ENCODE peak calls at places on chromosomes 3 and 15, in five cellular contexts. R is osteoblast; U is Peyer's patch; K is transverse colon; B is CD8-positive, alpha-beta memory T cell. W is an unnamed sample. For H3K4me1, the result is how much of the 10 kb centered on the place peaks cover.

GRCh38 chr3:141278196-141279073 is 46.8 kb downstream of the PXYLP1 start:
- DNase-seq in R (no peak), U (no peak), K (no peak), B (no peak), W (no peak)

GRCh38 chr3:104316118-104316517 is 1050.6 kb upstream of the ALCAM start:
- DNase-seq in R (peak), U (no peak), K (no peak), B (no peak), W (no peak)

GRCh38 chr3:46019707-46020106 is 7.6 kb downstream of the XCR1 start:
- DNase-seq in R (peak), U (no peak), K (no peak), B (no peak), W (no peak)

GRCh38 chr3:46463868-46464241 is 850 bp downstream of the LTF start:
- DNase-seq in R (no peak), U (no peak), K (no peak), B (no peak), W (no peak)

GRCh38 chr3:141242035-141242721 is 10.6 kb downstream of the PXYLP1 start:
- DNase-seq in R (no peak), U (no peak), K (no peak), B (no peak), W (no peak)

GRCh38 chr3:48747703-48748102 is 30.7 kb upstream of the IP6K2 start:
- DNase-seq in R (no peak), U (no peak), K (no peak), B (no peak), W (no peak)

GRCh38 chr3:29759443-29760033 is 478.7 kb downstream of the RBMS3 start:
- DNase-seq in R (no peak), U (no peak), K (no peak), B (no peak), W (no peak)

GRCh38 chr3:109188726-109189125 is 52.2 kb downstream of the C3orf85 start:
- DNase-seq in R (no peak), U (no peak), K (no peak), B (no peak), W (no peak)

GRCh38 chr3:71504250-71505036 is 79.1 kb downstream of the FOXP1 start:
- DNase-seq in R (peak), U (no peak), K (no peak), B (no peak), W (no peak)

GRCh38 chr3:150410311-150411105 is 2.4 kb downstream of the TSC22D2 start:
- DNase-seq in R (peak), U (peak), K (peak), B (peak), W (peak)

GRCh38 chr3:186849392-186849975 is 7.0 kb downstream of the ADIPOQ start:
- DNase-seq in R (no peak), U (no peak), K (no peak), B (no peak), W (no peak)

GRCh38 chr3:142353571-142353970 is 94.3 kb downstream of the XRN1 start:
- DNase-seq in R (no peak), U (no peak), K (no peak), B (no peak), W (no peak)

GRCh38 chr3:14451844-14452533 is 49.6 kb downstream of the SLC6A6 start:
- DNase-seq in R (peak), U (peak), K (peak), B (no peak), W (peak)

GRCh38 chr3:129336093-129336706 is 57.5 kb downstream of the HMCES start:
- DNase-seq in R (peak), U (no peak), K (no peak), B (no peak), W (no peak)

GRCh38 chr3:46848271-46849097 is 14.8 kb downstream of the MYL3 start:
- DNase-seq in R (peak), U (peak), K (no peak), B (peak), W (peak)

GRCh38 chr3:50322386-50323091 is at the start of gene HYAL2:
- DNase-seq in R (peak), U (peak), K (no peak), B (no peak), W (peak)

GRCh38 chr15:93049914-93050534 is 39.0 kb downstream of the RGMA start:
- DNase-seq in R (no peak), U (no peak), K (no peak), B (peak), W (no peak)

GRCh38 chr3:156382458-156383346 is 172.2 kb downstream of the SSR3 start:
- DNase-seq in R (peak), U (peak), K (peak), B (no peak), W (peak)

GRCh38 chr3:136984837-136985236 is 27.1 kb downstream of the IL20RB start:
- DNase-seq in R (peak), U (peak), K (peak), B (no peak), W (peak)

GRCh38 chr15:60004846-60005351 is 788 bp downstream of the FOXB1 start:
- DNase-seq in R (peak), U (no peak), K (no peak), B (no peak), W (no peak)

GRCh38 chr15:45831787-45832186 is 197.0 kb downstream of the SQOR start:
- DNase-seq in R (no peak), U (no peak), K (no peak), B (no peak), W (no peak)

GRCh38 chr3:127408684-127409420 is 121.0 kb upstream of the PRR20G start:
- DNase-seq in R (no peak), U (peak), K (no peak), B (no peak), W (peak)

GRCh38 chr3:171135536-171135935 is 109.0 kb upstream of the SLC2A2 start:
- DNase-seq in R (no peak), U (no peak), K (no peak), B (no peak), W (no peak)

GRCh38 chr15:74235962-74236361 is at the start of gene CCDC33:
- DNase-seq in R (peak), U (peak), K (peak), B (no peak), W (peak)

GRCh38 chr3:117955196-117955595 is 1079.5 kb downstream of the IGSF11 start:
- DNase-seq in R (no peak), U (no peak), K (no peak), B (no peak), W (no peak)

GRCh38 chr15:47616876-47617275 is 100.4 kb upstream of the SEMA6D start:
- DNase-seq in R (no peak), U (no peak), K (no peak), B (no peak), W (no peak)

DNA sequence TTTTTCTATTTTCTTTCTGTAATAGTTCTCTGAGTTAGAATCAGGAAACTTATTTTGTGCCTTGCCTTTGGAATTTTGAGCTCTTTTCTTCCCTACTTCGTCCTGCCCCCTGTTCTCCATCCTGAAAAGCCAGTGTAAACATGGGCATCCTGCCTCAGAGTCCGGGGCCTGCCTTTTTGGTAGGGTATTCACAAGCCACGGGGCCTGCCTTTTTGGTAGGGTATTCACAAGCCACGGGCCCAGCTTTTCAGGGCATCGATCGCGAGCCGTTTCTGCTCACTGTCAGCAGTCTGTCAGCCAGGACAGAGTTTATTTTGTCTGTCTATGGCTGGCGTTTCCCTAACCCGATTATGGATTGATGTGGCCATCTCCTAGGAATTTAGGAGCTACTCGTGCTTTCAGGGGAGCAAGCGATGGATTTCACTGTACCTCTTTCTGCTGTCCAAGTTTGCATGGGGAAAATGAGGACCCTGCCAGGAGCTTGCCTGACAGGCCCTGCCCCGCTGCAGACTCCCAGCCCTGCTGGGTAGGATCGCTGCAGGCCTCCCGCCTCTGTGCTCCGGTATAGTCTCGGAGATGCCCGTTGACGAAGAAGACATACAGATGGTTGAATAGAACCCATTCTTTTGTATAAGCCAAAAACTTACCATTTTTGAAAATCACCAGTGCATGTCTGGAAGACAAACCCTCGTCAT is 12.8 kb downstream of the SYNM start:
- DNase-seq in R (no peak), U (peak), K (no peak), B (no peak), W (no peak)
- H3K27ac ChIP-seq in R (no peak), U (no peak), K (peak), B (no peak), W (no peak)

DNA sequence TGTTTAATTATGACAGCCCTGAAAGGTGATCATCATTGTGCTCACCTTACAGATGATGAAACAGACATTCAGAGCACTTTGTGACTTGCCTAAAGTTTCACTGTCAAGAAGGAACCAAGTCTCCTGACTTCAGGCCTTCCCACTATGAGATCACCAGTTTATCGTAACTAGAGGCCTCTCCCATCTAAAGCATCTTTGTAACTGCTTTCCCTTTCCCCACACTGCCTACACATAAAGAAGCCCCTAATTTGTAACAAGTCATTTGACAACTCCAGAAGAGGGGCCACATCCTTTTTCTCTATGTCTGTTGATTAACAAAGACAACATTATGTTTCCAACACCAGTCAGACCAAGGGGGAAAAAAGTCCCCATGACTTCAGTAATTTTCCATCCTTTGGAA is 1.1 kb downstream of the KLHL6 start:
- DNase-seq in R (no peak), U (peak), K (no peak), B (no peak), W (no peak)
- H3K4me1 ChIP-seq in R (under half), U (under half), K (under half), B (under half), W (under half)

GRCh38 chr15:99169769-99170311 is 65.0 kb downstream of the SYNM start:
- DNase-seq in R (peak), U (no peak), K (peak), B (no peak), W (no peak)

GRCh38 chr15:99170476-99171065 is 65.7 kb downstream of the SYNM start:
- DNase-seq in R (no peak), U (no peak), K (no peak), B (no peak), W (no peak)

GRCh38 chr15:99174567-99174966 is 69.7 kb downstream of the SYNM start:
- DNase-seq in R (no peak), U (no peak), K (no peak), B (no peak), W (no peak)

GRCh38 chr15:99172989-99173388 is 68.1 kb downstream of the SYNM start:
- DNase-seq in R (no peak), U (no peak), K (no peak), B (no peak), W (no peak)

DNA sequence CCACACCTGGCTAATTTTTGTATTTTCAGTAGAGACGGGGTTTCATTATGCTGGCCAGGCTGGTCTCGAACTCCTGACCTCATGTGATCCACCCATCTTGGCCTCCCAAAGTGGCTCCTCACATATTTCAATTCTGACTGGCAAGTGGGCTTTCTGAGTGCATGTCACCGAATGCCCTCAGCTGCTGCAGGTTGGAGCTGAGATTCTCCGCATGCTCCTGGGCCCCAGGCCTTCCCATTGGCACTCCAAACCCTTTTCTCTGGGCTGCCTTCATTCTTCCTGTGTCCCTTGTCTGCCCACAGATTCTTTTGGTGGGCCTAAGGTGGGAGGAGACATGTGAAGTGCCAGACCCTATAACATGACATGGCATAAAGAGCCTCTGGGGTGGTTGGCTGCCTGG is 67.3 kb downstream of the SYNM start:
- DNase-seq in R (no peak), U (no peak), K (no peak), B (no peak), W (no peak)
- H3K27ac ChIP-seq in R (no peak), U (no peak), K (peak), B (no peak), W (no peak)

DNA sequence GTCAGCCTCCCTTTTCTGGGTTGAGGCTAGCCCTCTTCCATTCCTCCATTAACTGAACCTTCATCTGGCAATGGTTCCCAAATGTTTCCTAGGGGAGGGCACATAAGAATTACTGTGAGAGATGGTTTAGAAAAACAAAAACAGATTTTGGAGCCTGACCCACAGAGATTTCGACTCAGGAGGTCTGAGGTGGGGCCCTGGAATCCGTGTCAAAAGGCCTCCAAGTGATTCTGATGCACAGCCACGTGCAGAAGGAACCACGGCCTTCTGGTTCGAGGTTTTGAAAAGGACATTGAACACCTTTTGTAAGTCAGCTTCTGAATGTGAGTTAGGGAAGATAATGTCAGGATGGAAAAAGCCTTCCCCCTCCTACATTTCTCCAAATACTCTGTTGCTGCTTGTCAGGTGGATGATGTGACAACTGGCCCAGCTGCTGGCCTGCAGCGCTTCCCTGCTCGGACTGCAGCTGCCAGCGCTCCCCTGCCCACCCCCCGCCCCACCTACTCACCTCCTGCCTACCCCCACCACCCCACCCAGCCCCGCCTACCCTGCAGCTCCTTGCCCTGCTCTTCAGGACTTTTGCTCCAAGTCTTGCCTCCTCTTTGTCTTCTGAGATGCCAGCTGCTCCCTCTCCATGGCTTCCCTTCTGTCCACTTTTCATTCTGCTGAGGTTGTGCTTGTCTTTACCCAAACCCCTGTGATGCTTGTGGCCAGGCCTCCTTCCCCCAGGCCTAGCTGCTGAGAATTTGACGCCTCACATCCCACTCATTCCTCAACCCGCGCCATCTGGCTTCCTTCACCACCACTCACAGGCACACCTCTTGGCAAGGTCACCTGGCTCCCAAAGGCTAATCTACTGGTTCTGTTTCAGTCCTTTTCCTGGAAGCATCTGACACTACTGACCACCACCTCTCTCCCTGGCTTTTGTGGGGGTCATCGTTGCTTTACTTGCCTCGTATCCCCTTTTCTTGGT is 6.6 kb downstream of the EHD4 start:
- DNase-seq in R (no peak), U (peak), K (peak), B (no peak), W (no peak)
- H3K4me1 ChIP-seq in R (under half), U (under half), K (under half), B (under half), W (under half)

GRCh38 chr3:175269394-175269793 is 410.3 kb downstream of the NAALADL2 start:
- DNase-seq in R (no peak), U (no peak), K (no peak), B (no peak), W (no peak)

GRCh38 chr3:175266993-175267960 is 408.1 kb downstream of the NAALADL2 start:
- DNase-seq in R (no peak), U (no peak), K (no peak), B (no peak), W (no peak)

GRCh38 chr3:175270199-175270837 is 411.2 kb downstream of the NAALADL2 start:
- DNase-seq in R (no peak), U (no peak), K (no peak), B (no peak), W (no peak)

DNA sequence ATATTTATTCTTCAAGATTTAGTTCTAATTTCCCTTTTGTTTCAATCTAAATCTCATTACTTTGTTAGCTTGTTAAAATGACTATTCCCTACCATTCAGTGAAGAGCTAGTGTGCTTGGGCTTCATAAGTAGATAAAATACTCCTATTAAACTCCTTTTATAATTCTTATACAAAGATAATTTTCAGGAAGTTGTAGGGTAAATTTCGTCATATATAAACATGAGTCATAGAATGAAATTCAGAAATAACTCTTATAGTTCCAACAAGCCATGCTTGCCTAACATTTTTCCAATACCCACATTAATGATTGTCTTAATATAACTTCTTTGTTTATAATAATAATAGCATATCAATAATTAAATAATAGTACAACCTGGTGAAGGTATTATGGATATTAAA is 407.3 kb downstream of the NAALADL2 start:
- DNase-seq in R (no peak), U (no peak), K (no peak), B (no peak), W (no peak)
- H3K27ac ChIP-seq in R (peak), U (no peak), K (no peak), B (no peak), W (no peak)

GRCh38 chr3:195897081-195897852 is 11.1 kb downstream of the TNK2 start:
- DNase-seq in R (peak), U (no peak), K (no peak), B (no peak), W (no peak)

GRCh38 chr3:195897853-195898415 is 10.4 kb downstream of the TNK2 start:
- DNase-seq in R (peak), U (no peak), K (no peak), B (no peak), W (no peak)

GRCh38 chr3:195895078-195895899 is 13.1 kb downstream of the TNK2 start:
- DNase-seq in R (peak), U (peak), K (peak), B (peak), W (peak)

GRCh38 chr3:195896361-195897080 is 11.8 kb downstream of the TNK2 start:
- DNase-seq in R (peak), U (no peak), K (no peak), B (no peak), W (no peak)

DNA sequence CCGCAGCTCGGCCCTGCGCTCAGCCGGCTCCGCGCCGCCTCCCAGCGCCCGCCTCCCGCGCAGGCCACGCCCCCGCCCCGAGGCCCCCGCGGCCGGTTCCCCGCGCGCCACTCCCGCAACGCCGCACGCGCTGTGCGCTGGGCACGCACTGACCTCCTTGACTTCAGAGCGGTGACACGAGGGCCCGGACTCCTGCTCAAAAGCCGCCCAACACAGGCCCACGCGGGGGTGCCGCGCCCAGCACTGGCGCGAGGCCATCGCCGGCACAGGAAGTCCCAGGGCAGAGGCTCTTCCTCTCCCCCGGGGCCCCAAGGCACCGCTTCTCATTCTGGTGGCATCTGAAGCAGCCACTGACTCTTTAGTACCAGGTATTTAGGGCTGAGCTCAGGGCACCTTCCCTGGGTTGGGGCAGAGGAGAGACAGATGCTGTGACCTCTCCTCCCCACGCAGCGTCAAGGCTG is 12.4 kb downstream of the TNK2 start:
- DNase-seq in R (peak), U (peak), K (peak), B (peak), W (peak)
- H3K4me1 ChIP-seq in R (half or more), U (under half), K (under half), B (under half), W (under half)